ENCODE peak calls at places on chromosomes 11 and 22, in six cellular contexts. O is heart right ventricle; X is upper lobe of left lung; A is CD4-positive, CD25-positive, alpha-beta regulatory T cell; R is Panc1; Z is aorta. L is an unnamed sample. For H3K9me3, the result is how much of the 10 kb centered on the place peaks cover.

GRCh38 chr22:21797444-21798221 is 62.0 kb upstream of the YPEL1 start:
- DNase-seq in O (no peak), X (no peak), A (no peak), R (no peak), Z (no peak), L (no peak)

GRCh38 chr11:58028687-58029411 is 1.9 kb upstream of the OR6Q1 start:
- DNase-seq in O (no peak), X (no peak), A (no peak), R (no peak), Z (peak), L (no peak)

GRCh38 chr11:134151083-134151747 is 72.6 kb downstream of the NCAPD3 start:
- DNase-seq in O (no peak), X (no peak), A (no peak), R (no peak), Z (no peak), L (no peak)

GRCh38 chr22:23255506-23255905 is 75.2 kb downstream of the BCR start:
- DNase-seq in O (no peak), X (no peak), A (no peak), R (no peak), Z (no peak), L (no peak)

GRCh38 chr22:31082606-31083376 is 1.7 kb downstream of the SMTN start:
- DNase-seq in O (peak), X (peak), A (peak), R (no peak), Z (peak), L (no peak)

GRCh38 chr11:62479631-62480201 is 60.9 kb downstream of the SCGB1A1 start:
- DNase-seq in O (no peak), X (no peak), A (no peak), R (no peak), Z (no peak), L (no peak)

GRCh38 chr11:117876049-117876340 is 463 bp downstream of the FXYD6 start:
- DNase-seq in O (no peak), X (no peak), A (no peak), R (no peak), Z (no peak), L (no peak)

GRCh38 chr11:121464352-121464946 is 11.7 kb upstream of the SORL1-AS1 start:
- DNase-seq in O (peak), X (peak), A (peak), R (peak), Z (peak), L (peak)

GRCh38 chr11:8168485-8169257 is at the start of gene RIC3:
- DNase-seq in O (peak), X (peak), A (peak), R (no peak), Z (peak), L (peak)

GRCh38 chr11:9868641-9869040 is 204.8 kb downstream of the SWAP70 start:
- DNase-seq in O (no peak), X (no peak), A (no peak), R (no peak), Z (no peak), L (no peak)

GRCh38 chr11:2940166-2940929 is 11.1 kb upstream of the PHLDA2 start:
- DNase-seq in O (peak), X (peak), A (peak), R (no peak), Z (no peak), L (no peak)

GRCh38 chr11:2884424-2884815 is 1.2 kb downstream of the CDKN1C start:
- DNase-seq in O (peak), X (peak), A (no peak), R (no peak), Z (peak), L (no peak)

GRCh38 chr11:26191193-26191592 is 140.7 kb upstream of the ANO3 start:
- DNase-seq in O (no peak), X (no peak), A (no peak), R (no peak), Z (no peak), L (no peak)

GRCh38 chr11:117094776-117095175 is 3.5 kb downstream of the SIK3 start:
- DNase-seq in O (no peak), X (no peak), A (no peak), R (no peak), Z (no peak), L (no peak)

GRCh38 chr11:121104223-121104831 is 3.3 kb downstream of the TECTA start:
- DNase-seq in O (peak), X (no peak), A (no peak), R (no peak), Z (no peak), L (no peak)

GRCh38 chr11:29679996-29680395 is 336.8 kb downstream of the KCNA4 start:
- DNase-seq in O (no peak), X (no peak), A (no peak), R (no peak), Z (no peak), L (no peak)
- H3K9me3 ChIP-seq in O (under half), X (under half), A (under half), R (under half), Z (under half), L (under half)

GRCh38 chr11:75114465-75114864 is 17.8 kb upstream of the OR2AT4 start:
- DNase-seq in O (no peak), X (no peak), A (no peak), R (no peak), Z (no peak), L (no peak)
- H3K9me3 ChIP-seq in O (under half), X (under half), A (under half), R (under half), Z (under half), L (under half)

GRCh38 chr11:71286701-71287643 is 34.6 kb upstream of the SHANK2 start:
- DNase-seq in O (no peak), X (peak), A (no peak), R (no peak), Z (no peak), L (no peak)

GRCh38 chr11:71283960-71284359 is 31.6 kb upstream of the SHANK2 start:
- DNase-seq in O (no peak), X (peak), A (no peak), R (no peak), Z (no peak), L (no peak)

GRCh38 chr11:71282581-71283351 is 30.4 kb upstream of the SHANK2 start:
- DNase-seq in O (no peak), X (no peak), A (no peak), R (no peak), Z (no peak), L (no peak)

GRCh38 chr11:71284525-71285092 is 32.2 kb upstream of the SHANK2 start:
- DNase-seq in O (no peak), X (no peak), A (no peak), R (no peak), Z (no peak), L (no peak)

GRCh38 chr11:71285111-71285510 is 32.7 kb upstream of the SHANK2 start:
- DNase-seq in O (no peak), X (no peak), A (no peak), R (no peak), Z (no peak), L (no peak)
- H3K9me3 ChIP-seq in O (under half), X (under half), A (under half), R (under half), Z (under half), L (under half)

GRCh38 chr11:70745936-70746335 is 347.6 kb downstream of the CTTN start:
- DNase-seq in O (no peak), X (no peak), A (no peak), R (no peak), Z (no peak), L (no peak)
- H3K9me3 ChIP-seq in O (under half), X (under half), A (under half), R (under half), Z (under half), L (under half)

DNA sequence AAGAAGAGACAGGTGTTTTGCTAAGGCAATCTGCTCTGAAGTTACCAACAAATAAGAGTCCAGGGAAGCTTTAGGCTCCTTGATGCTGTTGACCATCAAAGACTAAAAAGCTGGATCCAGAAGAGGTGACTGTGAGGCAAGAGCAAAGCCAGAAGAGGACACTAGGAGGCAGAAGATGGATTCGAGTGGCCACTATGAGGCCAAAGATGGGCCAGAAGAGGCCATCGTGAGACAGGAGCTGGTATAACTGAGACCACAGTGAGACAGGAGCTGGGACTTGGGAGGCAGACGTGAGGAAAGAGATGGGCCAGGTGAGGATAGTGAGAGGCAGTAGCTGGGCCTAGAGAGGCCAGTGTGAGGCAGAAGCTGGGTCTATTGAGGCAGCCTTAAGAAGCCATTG is 37.7 kb downstream of the OR4C45 start:
- DNase-seq in O (no peak), X (no peak), A (no peak), R (no peak), Z (no peak), L (no peak)
- H3K9me3 ChIP-seq in O (under half), X (under half), A (under half), R (under half), Z (under half), L (under half)

GRCh38 chr11:43689167-43689566 is 8.6 kb downstream of the HSD17B12 start:
- DNase-seq in O (no peak), X (no peak), A (no peak), R (no peak), Z (no peak), L (no peak)

GRCh38 chr11:43685483-43685882 is 4.9 kb downstream of the HSD17B12 start:
- DNase-seq in O (no peak), X (no peak), A (peak), R (no peak), Z (no peak), L (no peak)

GRCh38 chr11:43687120-43687791 is 6.7 kb downstream of the HSD17B12 start:
- DNase-seq in O (peak), X (peak), A (no peak), R (no peak), Z (peak), L (no peak)

GRCh38 chr11:43681543-43681942 is 1.0 kb downstream of the HSD17B12 start:
- DNase-seq in O (no peak), X (no peak), A (no peak), R (no peak), Z (no peak), L (no peak)

DNA sequence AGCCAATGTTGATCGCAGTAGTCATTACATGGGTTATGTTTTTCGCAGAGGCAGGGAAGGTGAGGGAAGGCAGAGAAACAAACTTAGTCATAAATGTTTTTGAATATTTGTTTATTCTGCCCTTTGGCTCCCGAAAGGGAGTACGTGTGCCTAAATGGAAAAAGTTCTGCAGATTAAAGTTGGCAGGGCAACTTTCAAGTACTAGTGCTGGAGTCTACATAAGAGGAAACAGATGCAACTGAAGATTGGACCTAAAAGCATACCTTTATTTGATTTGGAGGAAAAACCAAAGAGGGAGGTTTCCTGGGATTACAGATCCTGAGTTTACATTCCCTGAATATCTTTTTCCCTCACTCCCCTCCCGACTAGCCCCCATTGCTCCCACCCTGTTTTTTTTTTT is 5.7 kb downstream of the HSD17B12 start:
- DNase-seq in O (no peak), X (no peak), A (no peak), R (no peak), Z (no peak), L (no peak)
- H3K9me3 ChIP-seq in O (under half), X (under half), A (under half), R (under half), Z (under half), L (under half)

DNA sequence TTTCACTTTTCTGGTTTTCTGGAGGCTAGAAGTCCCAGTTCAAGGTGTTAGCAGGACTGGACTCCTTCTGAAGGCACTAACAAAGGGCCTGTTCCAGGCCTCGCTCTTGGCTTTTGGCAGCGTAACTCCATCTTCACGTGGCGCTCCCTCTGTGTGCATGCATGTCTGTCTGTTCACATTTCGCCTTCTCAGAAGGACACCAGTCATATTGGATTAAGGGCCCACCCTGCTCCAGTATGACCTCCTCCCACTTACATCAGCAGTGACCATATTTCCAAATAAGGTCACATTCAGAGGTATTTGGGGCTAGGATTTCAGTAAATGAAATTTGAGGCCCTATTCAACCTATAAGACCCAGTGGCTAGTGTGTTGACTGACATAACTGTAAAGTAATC is 20.0 kb downstream of the APLP2 start:
- DNase-seq in O (no peak), X (no peak), A (no peak), R (no peak), Z (no peak), L (no peak)
- H3K9me3 ChIP-seq in O (under half), X (under half), A (under half), R (under half), Z (under half), L (under half)

DNA sequence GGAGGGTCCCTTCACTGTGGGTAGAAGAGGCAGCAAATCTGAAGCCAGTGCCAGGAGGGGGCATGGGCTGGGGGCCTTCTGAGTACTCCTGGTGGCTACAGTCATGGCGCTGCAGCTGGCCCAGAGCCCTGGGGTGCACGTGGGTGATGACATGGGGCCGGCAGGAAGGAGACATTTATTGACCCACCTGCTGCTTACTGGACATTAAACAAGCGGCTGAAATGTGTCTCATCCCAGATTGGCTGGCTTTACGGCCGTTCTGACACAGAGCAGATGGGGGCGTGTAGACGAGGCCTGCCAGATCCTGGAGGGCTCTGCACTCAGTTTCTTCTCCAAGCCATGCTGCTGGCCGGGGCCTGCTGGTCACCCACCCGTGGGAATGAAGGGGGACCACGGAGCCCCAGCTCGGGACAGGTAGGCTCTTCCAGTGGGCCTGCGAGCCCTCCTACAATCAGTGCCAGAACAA is 906.9 kb downstream of the BRD1 start:
- DNase-seq in O (no peak), X (no peak), A (no peak), R (no peak), Z (no peak), L (no peak)
- H3K9me3 ChIP-seq in O (under half), X (under half), A (under half), R (under half), Z (under half), L (under half)

GRCh38 chr11:54946429-54946828 is 239.8 kb downstream of the OR4A5 start:
- DNase-seq in O (no peak), X (no peak), A (no peak), R (no peak), Z (no peak), L (no peak)

DNA sequence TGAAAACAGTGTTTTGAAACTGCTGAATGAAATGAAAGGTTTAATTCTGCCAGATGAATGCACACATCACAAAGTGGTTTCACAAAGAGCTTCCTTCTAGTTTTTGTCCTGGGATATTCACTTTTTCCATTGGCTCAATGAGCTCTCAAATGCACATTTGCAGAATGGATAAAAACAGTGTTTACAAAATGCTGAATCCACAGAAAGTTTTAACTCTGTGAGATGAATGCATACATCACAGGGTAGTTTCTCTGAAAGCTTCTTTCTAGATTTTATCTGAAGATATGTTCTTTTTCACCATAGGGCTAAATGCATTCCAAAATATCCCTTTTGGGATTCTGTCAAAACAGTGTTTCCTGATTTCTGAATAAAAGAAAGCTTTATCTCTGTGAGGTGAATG is 237.6 kb downstream of the OR4A5 start:
- DNase-seq in O (no peak), X (no peak), A (no peak), R (no peak), Z (no peak), L (no peak)
- H3K9me3 ChIP-seq in O (under half), X (under half), A (under half), R (under half), Z (under half), L (under half)

GRCh38 chr22:47201996-47202818 is 439.8 kb downstream of the TBC1D22A start:
- DNase-seq in O (no peak), X (no peak), A (no peak), R (no peak), Z (no peak), L (no peak)
- H3K9me3 ChIP-seq in O (under half), X (under half), A (under half), R (under half), Z (under half), L (under half)